ENCODE peak calls at places on chromosomes 12 and 14, in ten cellular contexts. K is activated T-cell treated with anti-CD3 and anti-CD28 coated beads for 1 hour; I is body of pancreas; G is Peyer's patch; S is activated naive CD8-positive, alpha-beta T cell treated with anti-CD3 and anti-CD28 coated beads for 36 hours; A is effector CD8-positive, alpha-beta T cell; O is CMK; H is lower leg skin; T is glutamatergic neuron; U is effector memory CD8-positive, alpha-beta T cell. R is an unnamed sample.

GRCh38 chr12:4052691-4053090 is 179.5 kb upstream of the PARP11 start:
- DNase-seq in U (no peak), S (no peak), I (no peak), H (no peak), K (no peak), G (no peak), A (no peak), T (no peak), O (no peak), R (no peak)

GRCh38 chr14:54769955-54770863 is 132.4 kb downstream of the GCH1 start:
- DNase-seq in A (no peak), S (no peak), O (no peak), H (no peak), T (no peak), K (no peak), I (no peak), G (no peak), U (no peak), R (no peak)

GRCh38 chr12:3269594-3269993 is 192.4 kb downstream of the TSPAN9 start:
- DNase-seq in I (no peak), T (no peak), O (no peak), U (no peak), A (no peak), H (no peak), G (no peak), K (no peak), S (no peak), R (no peak)

GRCh38 chr12:131755305-131756113 is 44.6 kb downstream of the SFSWAP start:
- DNase-seq in T (no peak), U (no peak), G (no peak), O (no peak), K (no peak), H (no peak), S (peak), A (no peak), I (no peak), R (peak)

GRCh38 chr12:124609041-124609984 is 41.9 kb upstream of the NCOR2 start:
- DNase-seq in A (peak), O (peak), H (peak), K (peak), S (peak), I (peak), T (no peak), G (peak), U (peak), R (peak)

GRCh38 chr14:47438650-47439140 is 236.7 kb downstream of the MDGA2 start:
- DNase-seq in I (no peak), A (no peak), T (no peak), U (no peak), H (no peak), O (no peak), S (no peak), G (no peak), K (no peak), R (no peak)

GRCh38 chr12:6069452-6070093 is 54.9 kb downstream of the VWF start:
- DNase-seq in O (no peak), A (no peak), T (no peak), K (no peak), I (peak), G (no peak), S (no peak), U (no peak), H (peak), R (peak)

GRCh38 chr12:62190921-62191746 is 69.1 kb upstream of the USP15 start:
- DNase-seq in K (no peak), U (peak), I (no peak), O (no peak), S (peak), A (no peak), G (no peak), H (no peak), T (peak), R (peak)

GRCh38 chr12:38138225-38139221 is 178.1 kb upstream of the ALG10B start:
- DNase-seq in H (peak), K (peak), O (peak), I (peak), U (peak), G (peak), T (peak), A (peak), S (peak), R (peak)

GRCh38 chr14:97602438-97603117 is 805.4 kb downstream of the VRK1 start:
- DNase-seq in A (peak), I (no peak), G (peak), O (no peak), T (no peak), S (peak), K (peak), U (peak), H (no peak), R (peak)

GRCh38 chr12:127485528-127485927 is 781.4 kb upstream of the TMEM132C start:
- DNase-seq in G (no peak), O (no peak), K (no peak), S (peak), A (no peak), T (no peak), I (no peak), U (no peak), H (no peak), R (peak)

R was measured in stimulated activated naive CD8-positive, alpha-beta T cell treated with anti-CD3 and anti-CD28 coated beads, Interleukin-15, amount 100 ng/mL, for 72 hours.